ENCODE peak calls at places on chromosomes 13 and 19, in four cellular contexts. One of them, this sample, is unnamed.

GRCh38 chr13:74795526-74795925 is 661.3 kb upstream of the KLF12 start:
- DNase-seq in posterior cingulate gyrus: no peak
- DNase-seq in activated T-helper 1 cell treated with anti-CD3 and anti-CD28 coated beads, Interleukin-2, amount 50 U/mL, for 16 hours: no peak
- DNase-seq in HEK293T: no peak
- DNase-seq in this sample: no peak

GRCh38 chr19:47226426-47227346 is 4.3 kb downstream of the BBC3 start:
- DNase-seq in posterior cingulate gyrus: no peak
- DNase-seq in activated T-helper 1 cell treated with anti-CD3 and anti-CD28 coated beads, Interleukin-2, amount 50 U/mL, for 16 hours: no peak
- DNase-seq in HEK293T: no peak
- DNase-seq in this sample: no peak

GRCh38 chr19:47430041-47430802 is 10.9 kb upstream of the MEIS3 start:
- DNase-seq in posterior cingulate gyrus: no peak
- DNase-seq in activated T-helper 1 cell treated with anti-CD3 and anti-CD28 coated beads, Interleukin-2, amount 50 U/mL, for 16 hours: no peak
- DNase-seq in HEK293T: no peak
- DNase-seq in this sample: no peak

GRCh38 chr13:101309014-101309619 is 107.2 kb downstream of the NALCN start:
- DNase-seq in posterior cingulate gyrus: no peak
- DNase-seq in activated T-helper 1 cell treated with anti-CD3 and anti-CD28 coated beads, Interleukin-2, amount 50 U/mL, for 16 hours: no peak
- DNase-seq in HEK293T: no peak
- DNase-seq in this sample: no peak

GRCh38 chr13:24106429-24106828 is 54.1 kb upstream of the SPATA13 start:
- DNase-seq in posterior cingulate gyrus: no peak
- DNase-seq in activated T-helper 1 cell treated with anti-CD3 and anti-CD28 coated beads, Interleukin-2, amount 50 U/mL, for 16 hours: no peak
- DNase-seq in HEK293T: no peak
- DNase-seq in this sample: no peak

GRCh38 chr19:46579286-46579944 is 21.7 kb upstream of the CALM3 start:
- DNase-seq in posterior cingulate gyrus: no peak
- DNase-seq in activated T-helper 1 cell treated with anti-CD3 and anti-CD28 coated beads, Interleukin-2, amount 50 U/mL, for 16 hours: peak; percentile 17
- DNase-seq in HEK293T: no peak
- DNase-seq in this sample: peak; percentile 14

GRCh38 chr19:42422576-42423461 is 4.4 kb downstream of the LIPE start:
- DNase-seq in posterior cingulate gyrus: peak; percentile 89
- DNase-seq in activated T-helper 1 cell treated with anti-CD3 and anti-CD28 coated beads, Interleukin-2, amount 50 U/mL, for 16 hours: no peak
- DNase-seq in HEK293T: no peak
- DNase-seq in this sample: no peak

GRCh38 chr13:106314417-106314816 is 221.0 kb downstream of the EFNB2 start:
- DNase-seq in posterior cingulate gyrus: no peak
- DNase-seq in activated T-helper 1 cell treated with anti-CD3 and anti-CD28 coated beads, Interleukin-2, amount 50 U/mL, for 16 hours: no peak
- DNase-seq in HEK293T: no peak
- DNase-seq in this sample: no peak

GRCh38 chr19:50896591-50897190 is 14.5 kb downstream of the KLK4 start:
- DNase-seq in posterior cingulate gyrus: no peak
- DNase-seq in activated T-helper 1 cell treated with anti-CD3 and anti-CD28 coated beads, Interleukin-2, amount 50 U/mL, for 16 hours: no peak
- DNase-seq in HEK293T: no peak
- DNase-seq in this sample: no peak

GRCh38 chr19:41922585-41922984 is 5.7 kb downstream of the ERFL start:
- DNase-seq in posterior cingulate gyrus: no peak
- DNase-seq in activated T-helper 1 cell treated with anti-CD3 and anti-CD28 coated beads, Interleukin-2, amount 50 U/mL, for 16 hours: no peak
- DNase-seq in HEK293T: no peak
- DNase-seq in this sample: no peak

GRCh38 chr19:40282920-40283319 is 2.2 kb downstream of the AKT2 start:
- DNase-seq in posterior cingulate gyrus: no peak
- DNase-seq in activated T-helper 1 cell treated with anti-CD3 and anti-CD28 coated beads, Interleukin-2, amount 50 U/mL, for 16 hours: no peak
- DNase-seq in HEK293T: no peak
- DNase-seq in this sample: no peak

GRCh38 chr19:33376423-33376822 is 2.9 kb downstream of the CEBPG start:
- DNase-seq in posterior cingulate gyrus: no peak
- DNase-seq in activated T-helper 1 cell treated with anti-CD3 and anti-CD28 coated beads, Interleukin-2, amount 50 U/mL, for 16 hours: no peak
- DNase-seq in HEK293T: no peak
- DNase-seq in this sample: no peak

GRCh38 chr19:33865306-33865705 is 68.6 kb downstream of the KCTD15 start:
- DNase-seq in posterior cingulate gyrus: peak; percentile 2
- DNase-seq in activated T-helper 1 cell treated with anti-CD3 and anti-CD28 coated beads, Interleukin-2, amount 50 U/mL, for 16 hours: no peak
- DNase-seq in HEK293T: no peak
- DNase-seq in this sample: no peak

GRCh38 chr19:50330365-50331078 is 1.3 kb upstream of the KCNC3 start:
- DNase-seq in posterior cingulate gyrus: peak; percentile 97
- DNase-seq in activated T-helper 1 cell treated with anti-CD3 and anti-CD28 coated beads, Interleukin-2, amount 50 U/mL, for 16 hours: peak; percentile 45
- DNase-seq in HEK293T: peak; percentile 86
- DNase-seq in this sample: peak; percentile 95

GRCh38 chr19:48629599-48630288 is 7.4 kb downstream of the DBP start:
- DNase-seq in posterior cingulate gyrus: peak; percentile 89
- DNase-seq in activated T-helper 1 cell treated with anti-CD3 and anti-CD28 coated beads, Interleukin-2, amount 50 U/mL, for 16 hours: no peak
- DNase-seq in HEK293T: peak; percentile 67
- DNase-seq in this sample: peak; percentile 83

GRCh38 chr19:47503823-47504145 is 11.1 kb downstream of the NAPA start:
- DNase-seq in posterior cingulate gyrus: no peak
- DNase-seq in activated T-helper 1 cell treated with anti-CD3 and anti-CD28 coated beads, Interleukin-2, amount 50 U/mL, for 16 hours: no peak
- DNase-seq in HEK293T: no peak
- DNase-seq in this sample: no peak

GRCh38 chr19:58351558-58351878 is 1.8 kb downstream of the A1BG start:
- DNase-seq in posterior cingulate gyrus: no peak
- DNase-seq in activated T-helper 1 cell treated with anti-CD3 and anti-CD28 coated beads, Interleukin-2, amount 50 U/mL, for 16 hours: no peak
- DNase-seq in HEK293T: no peak
- DNase-seq in this sample: no peak

GRCh38 chr19:38862321-38863059 is 12.7 kb upstream of the HNRNPL start:
- DNase-seq in posterior cingulate gyrus: no peak
- DNase-seq in activated T-helper 1 cell treated with anti-CD3 and anti-CD28 coated beads, Interleukin-2, amount 50 U/mL, for 16 hours: no peak
- DNase-seq in HEK293T: no peak
- DNase-seq in this sample: no peak

GRCh38 chr19:11164278-11164677 is 8.7 kb upstream of the SPC24 start:
- DNase-seq in posterior cingulate gyrus: no peak
- DNase-seq in activated T-helper 1 cell treated with anti-CD3 and anti-CD28 coated beads, Interleukin-2, amount 50 U/mL, for 16 hours: no peak
- DNase-seq in HEK293T: no peak
- DNase-seq in this sample: no peak

GRCh38 chr19:53774011-53774410 is 50.1 kb downstream of the NLRP12 start:
- DNase-seq in posterior cingulate gyrus: peak; percentile 4
- DNase-seq in activated T-helper 1 cell treated with anti-CD3 and anti-CD28 coated beads, Interleukin-2, amount 50 U/mL, for 16 hours: no peak
- DNase-seq in HEK293T: no peak
- DNase-seq in this sample: no peak

GRCh38 chr19:31803819-31804446 is 454.7 kb upstream of the TSHZ3 start:
- DNase-seq in posterior cingulate gyrus: no peak
- DNase-seq in activated T-helper 1 cell treated with anti-CD3 and anti-CD28 coated beads, Interleukin-2, amount 50 U/mL, for 16 hours: no peak
- DNase-seq in HEK293T: no peak
- DNase-seq in this sample: no peak

GRCh38 chr13:101490400-101491015 is 38.0 kb downstream of the ITGBL1 start:
- DNase-seq in posterior cingulate gyrus: no peak
- DNase-seq in activated T-helper 1 cell treated with anti-CD3 and anti-CD28 coated beads, Interleukin-2, amount 50 U/mL, for 16 hours: no peak
- DNase-seq in HEK293T: no peak
- DNase-seq in this sample: no peak